ENCODE peak calls at places on chromosome 2, in nine cellular contexts. M, W, N, C, T, K, S, E and P are unnamed samples.

GRCh38 chr2:30979822-30980245 is 158.4 kb downstream of the GALNT14 start:
- DNase-seq in N (peak; percentile 87), T (no peak), M (peak; percentile 0), E (no peak), W (no peak), C (peak; percentile 13), K (no peak), S (peak; percentile 49), P (no peak)

GRCh38 chr2:74893332-74893731 is 59.4 kb downstream of the HK2 start:
- DNase-seq in S (peak; percentile 88), T (no peak), C (peak; percentile 83), N (no peak), W (no peak), E (no peak), K (no peak), M (no peak), P (no peak)

GRCh38 chr2:104904889-104905288 is 51.0 kb downstream of the POU3F3 start:
- DNase-seq in E (no peak), N (no peak), M (no peak), K (no peak), C (no peak), T (no peak), W (no peak), S (no peak), P (no peak)

GRCh38 chr2:21118302-21118920 is 5.4 kb upstream of the TDRD15 start:
- DNase-seq in W (no peak), S (peak; percentile 0), N (no peak), E (no peak), T (no peak), C (peak; percentile 14), K (no peak), M (peak; percentile 26), P (peak; percentile 14)

GRCh38 chr2:212956665-212957064 is 194.7 kb downstream of the IKZF2 start:
- DNase-seq in N (no peak), W (no peak), M (no peak), E (no peak), K (no peak), S (no peak), T (no peak), C (no peak), P (no peak)

GRCh38 chr2:181203412-181203811 is 223.0 kb downstream of the UBE2E3 start:
- DNase-seq in N (no peak), W (no peak), K (no peak), C (peak; percentile 83), E (no peak), T (no peak), M (peak; percentile 79), S (peak; percentile 93), P (no peak)

GRCh38 chr2:144481109-144481508 is 38.8 kb downstream of the ZEB2 start:
- DNase-seq in E (no peak), C (no peak), S (no peak), W (no peak), M (no peak), N (no peak), T (no peak), K (no peak), P (no peak)

GRCh38 chr2:60735496-60736250 is 20.4 kb upstream of the PAPOLG start:
- DNase-seq in T (peak; percentile 22), E (no peak), M (no peak), K (peak; percentile 16), S (no peak), C (no peak), N (no peak), W (peak; percentile 42), P (no peak)

GRCh38 chr2:170601489-170601888 is 113.6 kb upstream of the SP5 start:
- DNase-seq in K (no peak), C (no peak), T (no peak), N (no peak), S (no peak), M (no peak), W (no peak), E (no peak), P (no peak)

GRCh38 chr2:8172661-8173060 is 509.2 kb upstream of the ID2 start:
- DNase-seq in E (no peak), M (no peak), S (no peak), K (no peak), N (no peak), T (no peak), W (no peak), C (no peak), P (no peak)

GRCh38 chr2:149330127-149331022 is at the start of gene LYPD6:
- DNase-seq in T (no peak), S (peak; percentile 76), N (peak; percentile 68), E (peak; percentile 85), K (peak; percentile 75), W (no peak), C (peak; percentile 52), M (peak; percentile 38), P (peak; percentile 89)

GRCh38 chr2:240571314-240571973 is 3.2 kb downstream of the RNPEPL1 start:
- DNase-seq in C (no peak), T (no peak), E (peak; percentile 52), K (peak; percentile 10), M (no peak), S (no peak), W (no peak), N (peak; percentile 36), P (no peak)

GRCh38 chr2:204110250-204111183 is 174.0 kb downstream of the ICOS start:
- DNase-seq in C (no peak), T (peak; percentile 55), M (no peak), K (no peak), S (peak; percentile 6), E (no peak), N (no peak), W (peak; percentile 61), P (peak; percentile 50)

GRCh38 chr2:105411720-105412407 is 13.0 kb upstream of the FHL2 start:
- DNase-seq in N (no peak), W (no peak), M (no peak), T (no peak), K (no peak), S (no peak), C (no peak), E (no peak), P (no peak)

GRCh38 chr2:66555076-66555475 is 120.2 kb downstream of the MEIS1 start:
- DNase-seq in W (no peak), E (no peak), K (no peak), C (peak; percentile 62), N (no peak), T (no peak), M (no peak), S (peak; percentile 44), P (no peak)

GRCh38 chr2:119220720-119221301 is 2.8 kb upstream of the STEAP3 start:
- DNase-seq in M (no peak), N (no peak), S (no peak), T (no peak), E (no peak), K (no peak), C (no peak), W (no peak), P (no peak)

GRCh38 chr2:67877281-67877680 is 185.5 kb downstream of the C1D start:
- DNase-seq in T (no peak), C (no peak), N (no peak), S (no peak), K (no peak), M (no peak), W (no peak), E (no peak), P (no peak)

GRCh38 chr2:38262514-38262871 is 114.6 kb downstream of the ATL2 start:
- DNase-seq in E (no peak), S (no peak), W (no peak), K (no peak), M (no peak), T (no peak), N (no peak), C (no peak), P (no peak)

GRCh38 chr2:217870528-217871011 is 132.2 kb downstream of the TNS1 start:
- DNase-seq in E (no peak), N (no peak), M (no peak), C (no peak), S (no peak), T (no peak), W (no peak), K (no peak), P (no peak)
- H3K27ac ChIP-seq in E (no peak overlapping the region), N (peak overlapping the region; percentile 48), M (no peak overlapping the region), C (no peak overlapping the region), S (no peak overlapping the region), T (no peak overlapping the region), W (no peak overlapping the region), K (peak overlapping the region; percentile 5), P (no peak overlapping the region)

DNA sequence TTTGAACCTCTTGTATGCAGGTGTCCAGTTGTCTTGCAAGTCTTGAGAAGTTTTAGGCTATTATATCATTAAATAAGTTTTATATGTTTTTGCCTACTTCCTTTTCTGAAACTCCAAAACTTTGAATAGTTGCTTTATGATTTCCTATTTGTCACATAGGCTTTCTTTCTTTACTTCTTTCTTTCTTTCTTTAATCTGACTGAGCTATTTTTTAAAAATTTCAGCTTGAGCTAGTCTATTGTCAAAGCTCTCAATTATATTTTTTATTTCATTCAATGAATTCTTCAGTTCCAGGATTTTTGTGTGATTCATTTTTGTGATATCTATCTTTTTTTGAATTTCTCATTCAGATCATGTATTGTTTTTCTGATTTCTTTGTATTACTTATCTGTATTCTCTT is 102.1 kb upstream of the TMEM178A start:
- DNase-seq in N (no peak), E (no peak), W (no peak), T (no peak), M (no peak), K (no peak), S (no peak), C (no peak), P (no peak)
- H3K27me3 ChIP-seq in N (no peaks in the 10 kb centered on the region), E (no peaks in the 10 kb centered on the region), W (no peaks in the 10 kb centered on the region), T (no peaks in the 10 kb centered on the region), M (no peaks in the 10 kb centered on the region), K (no peaks in the 10 kb centered on the region), S (no peaks in the 10 kb centered on the region), C (no peaks in the 10 kb centered on the region), P (no peaks in the 10 kb centered on the region)

GRCh38 chr2:172533687-172534086 is 22.2 kb upstream of the PDK1 start:
- DNase-seq in C (no peak), W (no peak), N (no peak), K (no peak), M (no peak), T (no peak), S (no peak), E (no peak), P (no peak)
- H3K9me3 ChIP-seq in C (peaks cover 6% of the 10 kb centered on the region), W (no peaks in the 10 kb centered on the region), N (peaks cover 5% of the 10 kb centered on the region), K (no peaks in the 10 kb centered on the region), M (no peaks in the 10 kb centered on the region), T (peaks cover 23% of the 10 kb centered on the region), S (no peaks in the 10 kb centered on the region), E (no peaks in the 10 kb centered on the region), P (no peaks in the 10 kb centered on the region)

GRCh38 chr2:159139216-159139933 is 147.1 kb downstream of the WDSUB1 start:
- DNase-seq in K (no peak), E (no peak), S (no peak), W (no peak), M (no peak), C (no peak), N (no peak), T (no peak), P (no peak)
- H3K27ac ChIP-seq in K (no peak overlapping the region), E (no peak overlapping the region), S (no peak overlapping the region), W (no peak overlapping the region), M (no peak overlapping the region), C (peak overlapping the region; percentile 72), N (no peak overlapping the region), T (no peak overlapping the region), P (peak overlapping the region; percentile 61)

GRCh38 chr2:229712125-229712524 is 2.2 kb downstream of the DNER start:
- DNase-seq in S (no peak), W (no peak), K (no peak), T (no peak), E (no peak), C (peak; percentile 23), N (no peak), M (no peak), P (no peak)
- H3K27me3 ChIP-seq in S (peaks cover 22% of the 10 kb centered on the region), W (peaks cover 15% of the 10 kb centered on the region), K (peaks cover 52% of the 10 kb centered on the region), T (peaks cover 56% of the 10 kb centered on the region), E (peaks cover 28% of the 10 kb centered on the region), C (peaks cover 30% of the 10 kb centered on the region), N (no peaks in the 10 kb centered on the region), M (peaks cover 18% of the 10 kb centered on the region), P (no peaks in the 10 kb centered on the region)